ENCODE peak calls at places on chromosomes 7 and 10, in five cellular contexts. B is fibroblast of lung, U is A549, R is esophagus squamous epithelium, T is WTC11. W is an unnamed sample.

GRCh38 chr7:113371376-113372043 is 253.2 kb upstream of the SMIM30 start:
- DNase-seq in U (no peak), R (no peak), B (peak; percentile 46), T (no peak), W (peak; percentile 46)

GRCh38 chr7:132367007-132367406 is 209.3 kb downstream of the PLXNA4 start:
- DNase-seq in U (no peak), T (no peak), B (no peak), R (no peak), W (no peak)

GRCh38 chr10:102334106-102334505 is 61.4 kb upstream of the NFKB2 start:
- DNase-seq in B (peak; percentile 72), U (no peak), R (no peak), T (no peak), W (no peak)

GRCh38 chr7:23419160-23419559 is 51.1 kb downstream of the IGF2BP3 start:
- DNase-seq in R (no peak), U (no peak), B (peak; percentile 19), T (no peak), W (no peak)

GRCh38 chr10:110074986-110075664 is 67.3 kb downstream of the ADD3 start:
- DNase-seq in T (no peak), U (no peak), B (peak; percentile 83), R (no peak), W (peak; percentile 77)

GRCh38 chr10:36464291-36464690 is 661.1 kb upstream of the ANKRD30A start:
- DNase-seq in U (no peak), T (no peak), B (no peak), R (no peak), W (no peak)

GRCh38 chr10:95457319-95457886 is 103.8 kb downstream of the SORBS1 start:
- DNase-seq in R (no peak), U (no peak), T (no peak), B (peak; percentile 42), W (no peak)

GRCh38 chr10:10235003-10235402 is 782.7 kb upstream of the CELF2 start:
- DNase-seq in R (no peak), B (peak; percentile 2), U (no peak), T (no peak), W (no peak)

GRCh38 chr10:108443636-108444035 is 1279.1 kb upstream of the SORCS1 start:
- DNase-seq in U (no peak), R (no peak), B (no peak), T (no peak), W (no peak)

GRCh38 chr7:14144538-14144937 is 155.1 kb upstream of the ETV1 start:
- DNase-seq in B (no peak), T (no peak), U (no peak), R (no peak), W (no peak)

GRCh38 chr10:116771101-116771705 is 28.8 kb upstream of the HSPA12A start:
- DNase-seq in R (peak; percentile 7), B (peak; percentile 81), U (peak; percentile 68), T (no peak), W (peak; percentile 52)

GRCh38 chr10:83585686-83586085 is 553.6 kb upstream of the GHITM start:
- DNase-seq in B (peak; percentile 69), R (no peak), T (no peak), U (no peak), W (no peak)

GRCh38 chr10:23611308-23611631 is 172.4 kb downstream of the OTUD1 start:
- DNase-seq in U (no peak), R (no peak), T (no peak), B (no peak), W (no peak)

GRCh38 chr7:94364816-94365215 is 29.9 kb upstream of the COL1A2 start:
- DNase-seq in U (no peak), B (no peak), R (no peak), T (no peak), W (no peak)
- TF ChIP-seq CTCF in U (no peak), B (no peak), R (no peak), T (no peak), W (peak; percentile 4)

GRCh38 chr7:100397336-100398081 is 24.2 kb downstream of the PILRA start:
- DNase-seq in T (peak; percentile 18), R (no peak), U (no peak), B (no peak), W (no peak)
- TF ChIP-seq CTCF in T (no peak), R (no peak), U (no peak), B (no peak), W (no peak)

GRCh38 chr10:17244712-17245365 is 16.8 kb downstream of the VIM start:
- DNase-seq in T (no peak), R (no peak), U (no peak), B (peak; percentile 28), W (no peak)

GRCh38 chr10:17250736-17251135 is 22.7 kb downstream of the VIM start:
- DNase-seq in T (no peak), U (no peak), R (no peak), B (no peak), W (no peak)

GRCh38 chr10:17247210-17247609 is 19.2 kb downstream of the VIM start:
- DNase-seq in B (no peak), T (no peak), U (no peak), R (no peak), W (no peak)

GRCh38 chr10:17248964-17249363 is 20.9 kb downstream of the VIM start:
- DNase-seq in B (no peak), U (no peak), R (no peak), T (no peak), W (no peak)

DNA sequence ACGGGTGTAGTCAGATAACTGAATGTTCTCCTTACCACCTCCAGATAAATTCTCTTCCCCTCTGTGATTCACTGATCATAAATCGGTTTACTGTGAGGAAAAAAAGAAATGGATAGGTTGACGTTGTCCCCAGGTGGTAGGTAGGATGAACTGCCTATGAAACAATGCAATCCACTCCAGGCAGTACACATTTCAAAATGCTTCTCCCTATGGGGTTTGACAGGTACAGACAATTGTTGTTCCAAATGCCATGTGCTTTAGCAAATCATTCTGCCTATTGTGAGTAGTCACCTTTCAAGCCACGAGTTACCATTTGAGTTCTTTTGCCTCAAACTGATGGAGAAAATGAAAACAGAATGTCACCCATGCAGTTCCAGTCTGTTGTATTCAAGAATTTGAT is 21.8 kb downstream of the VIM start:
- DNase-seq in R (no peak), B (peak; percentile 34), U (peak; percentile 24), T (no peak), W (no peak)
- TF ChIP-seq CTCF in R (no peak), B (no peak), U (peak; percentile 14), T (peak; percentile 14), W (peak; percentile 46)

GRCh38 chr7:138885383-138886147 is 87.6 kb upstream of the ATP6V0A4 start:
- DNase-seq in B (no peak), U (no peak), R (no peak), T (no peak), W (no peak)
- TF ChIP-seq CTCF in B (no peak), U (no peak), R (no peak), T (no peak), W (peak; percentile 1)

DNA sequence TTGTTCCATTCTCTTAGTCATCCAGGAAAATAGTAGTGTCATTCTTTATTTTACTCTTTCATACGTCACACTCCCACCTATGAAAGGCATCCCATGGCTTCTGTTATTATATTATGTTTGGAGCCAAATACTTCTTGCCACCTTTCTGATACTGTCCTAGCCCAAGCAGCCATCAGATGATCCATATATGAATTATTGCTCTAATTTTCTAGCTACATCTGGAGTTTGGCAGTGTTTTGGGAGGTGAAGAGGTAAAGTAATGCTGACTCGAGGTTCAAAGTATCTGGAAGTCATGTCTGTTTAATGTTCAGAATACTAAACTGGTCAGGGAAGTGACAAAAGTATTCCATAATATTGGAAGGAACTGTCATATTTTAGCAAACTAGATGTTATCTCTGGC is 362.5 kb downstream of the GPR37 start:
- DNase-seq in U (no peak), T (no peak), R (no peak), B (no peak), W (no peak)
- TF ChIP-seq CTCF in U (no peak), T (no peak), R (no peak), B (no peak), W (no peak)

DNA sequence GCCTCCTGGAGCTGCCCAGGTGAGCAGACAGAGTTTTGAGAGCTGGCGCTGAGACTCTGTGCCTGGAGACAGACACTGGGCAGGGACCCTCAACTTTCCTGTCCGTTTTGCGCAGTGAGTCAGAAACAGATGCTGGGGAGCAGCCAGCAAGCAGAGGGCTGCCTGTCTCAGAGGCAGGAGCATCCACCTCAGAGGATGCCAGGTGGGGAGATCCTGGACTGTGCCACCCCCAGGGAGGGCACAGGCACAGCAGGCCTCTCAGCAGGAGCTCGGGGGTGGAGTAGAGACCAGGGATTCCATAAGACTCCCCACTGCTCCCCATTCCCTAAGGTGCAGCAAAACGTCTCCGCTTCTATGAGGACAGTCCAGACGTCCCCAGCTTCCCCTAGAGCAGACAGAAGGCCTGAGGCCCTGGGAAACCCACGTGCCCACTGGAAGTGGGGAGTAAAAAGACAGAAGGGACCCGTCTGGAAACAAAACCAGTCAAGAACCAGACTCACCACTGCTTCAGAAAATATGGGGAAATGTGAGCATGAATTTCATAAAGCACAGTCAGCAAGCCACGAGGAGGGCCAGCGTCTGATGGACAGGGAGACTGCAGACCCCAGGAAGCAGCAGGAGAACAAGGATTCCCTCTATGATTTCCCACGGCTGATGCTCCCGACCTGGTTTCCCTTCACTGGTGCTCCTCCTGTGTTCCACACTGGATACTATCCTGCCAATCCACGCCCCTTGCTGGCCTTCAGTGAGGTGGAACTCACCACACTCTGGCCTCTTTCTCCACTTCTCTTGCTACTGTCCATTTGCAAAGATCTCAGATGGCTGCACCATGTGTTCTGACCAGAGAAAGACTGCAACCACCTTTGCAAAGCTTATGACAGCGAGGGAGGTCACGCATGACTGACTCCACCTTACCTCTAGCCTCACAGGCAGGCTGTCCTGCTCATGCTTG is 151.3 kb upstream of the FAM20C start:
- DNase-seq in R (no peak), U (no peak), T (no peak), B (no peak), W (no peak)
- TF ChIP-seq CTCF in R (no peak), U (no peak), T (no peak), B (no peak), W (no peak)

DNA sequence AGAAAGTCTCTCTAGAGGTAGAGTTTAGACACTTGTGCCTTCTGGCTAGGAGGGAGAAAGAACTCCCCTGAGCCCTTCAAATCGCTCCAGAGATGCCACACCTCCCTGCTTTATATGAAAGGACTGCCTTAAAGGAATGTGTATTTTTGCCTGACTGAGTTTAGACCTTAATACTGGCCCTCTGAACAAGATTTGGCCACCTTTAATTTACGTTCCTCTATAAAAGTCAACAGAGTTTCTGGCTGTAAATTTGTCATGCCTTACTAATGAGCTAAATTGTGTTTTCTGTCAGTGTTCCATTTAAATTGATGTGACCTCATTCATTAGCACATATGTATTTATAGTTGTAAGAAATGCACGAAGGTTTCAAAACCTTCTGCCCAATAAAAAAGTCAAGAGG is 48.0 kb downstream of the SEMA3C start:
- DNase-seq in B (no peak), R (no peak), T (no peak), U (no peak), W (no peak)
- TF ChIP-seq CTCF in B (no peak), R (no peak), T (no peak), U (no peak), W (no peak)

W was measured in AG09319.